ENCODE peak calls at places on chromosome 4, in eight cellular contexts. C, R, P, H, I, D, E and M are unnamed samples.

GRCh38 chr4:7151668-7152227 is 40.6 kb upstream of the SORCS2 start:
- DNase-seq in E (no peak), I (no peak), P (no peak), D (no peak), R (no peak), C (no peak), H (no peak), M (no peak)

GRCh38 chr4:128512767-128513322 is 225.2 kb upstream of the PGRMC2 start:
- DNase-seq in C (no peak), P (no peak), D (peak), H (no peak), R (peak), I (no peak), E (no peak), M (peak)

GRCh38 chr4:6263541-6264540 is 5.8 kb upstream of the WFS1 start:
- DNase-seq in E (peak), R (peak), D (peak), H (peak), C (no peak), I (no peak), P (peak), M (peak)

GRCh38 chr4:186693159-186693815 is 30.4 kb downstream of the FAT1 start:
- DNase-seq in E (peak), I (peak), H (no peak), D (peak), P (peak), R (peak), C (peak), M (no peak)

GRCh38 chr4:173526034-173526482 is 4.0 kb downstream of the HAND2 start:
- DNase-seq in D (peak), E (no peak), P (no peak), H (no peak), I (no peak), C (no peak), R (no peak), M (peak)

GRCh38 chr4:161767116-161767515 is 396.7 kb downstream of the FSTL5 start:
- DNase-seq in D (no peak), I (no peak), C (no peak), P (no peak), R (peak), H (no peak), E (no peak), M (no peak)

GRCh38 chr4:6327220-6327917 is 57.7 kb downstream of the WFS1 start:
- DNase-seq in D (peak), E (peak), P (peak), H (peak), R (peak), C (peak), I (peak), M (peak)

GRCh38 chr4:24118031-24118430 is 228.2 kb upstream of the PPARGC1A start:
- DNase-seq in E (no peak), D (no peak), H (no peak), P (no peak), I (no peak), R (no peak), C (no peak), M (no peak)

GRCh38 chr4:55722132-55722531 is 86.0 kb upstream of the NMU start:
- DNase-seq in C (no peak), I (no peak), E (no peak), R (no peak), D (no peak), H (no peak), P (no peak), M (no peak)

GRCh38 chr4:1969928-1970723 is 38.6 kb downstream of the NELFA start:
- DNase-seq in C (no peak), E (no peak), H (no peak), D (peak), I (no peak), P (no peak), R (no peak), M (no peak)

GRCh38 chr4:61175495-61175894 is 24.6 kb upstream of the ADGRL3 start:
- DNase-seq in D (no peak), E (no peak), P (no peak), H (no peak), R (no peak), C (no peak), I (no peak), M (no peak)

GRCh38 chr4:106340774-106341173 is 24.4 kb downstream of the AIMP1 start:
- DNase-seq in E (no peak), R (no peak), I (no peak), H (no peak), D (no peak), P (no peak), C (no peak), M (no peak)

GRCh38 chr4:8643986-8644385 is 51.4 kb downstream of the CPZ start:
- DNase-seq in P (no peak), R (no peak), I (no peak), E (peak), H (no peak), C (no peak), D (no peak), M (no peak)

GRCh38 chr4:136319789-136320470 is 1212.4 kb downstream of the PCDH18 start:
- DNase-seq in P (no peak), E (no peak), C (no peak), I (no peak), H (no peak), R (peak), D (no peak), M (no peak)

GRCh38 chr4:158042591-158043030 is 130.2 kb downstream of the GASK1B start:
- DNase-seq in R (peak), D (peak), E (no peak), C (no peak), H (no peak), I (no peak), P (no peak), M (no peak)

GRCh38 chr4:182711211-182711610 is 206.0 kb downstream of the DCTD start:
- DNase-seq in I (no peak), R (peak), C (no peak), P (no peak), E (no peak), H (no peak), D (peak), M (no peak)

GRCh38 chr4:76987685-76988084 is 38.1 kb downstream of the SEPTIN11 start:
- DNase-seq in E (no peak), H (no peak), P (no peak), D (no peak), R (no peak), C (no peak), I (no peak), M (no peak)

GRCh38 chr4:84159767-84160166 is 339.3 kb downstream of the NKX6-1 start:
- DNase-seq in D (no peak), I (peak), E (no peak), P (no peak), H (no peak), C (no peak), R (peak), M (peak)

GRCh38 chr4:100295792-100296191 is 105.5 kb upstream of the DDIT4L start:
- DNase-seq in P (no peak), D (peak), C (no peak), H (no peak), R (peak), I (no peak), E (no peak), M (no peak)

GRCh38 chr4:112253382-112254000 is 21.9 kb downstream of the AP1AR start:
- DNase-seq in R (peak), I (no peak), C (no peak), P (no peak), D (no peak), E (no peak), H (no peak), M (peak)

GRCh38 chr4:74189331-74190043 is 31.6 kb downstream of the MTHFD2L start:
- DNase-seq in P (no peak), C (no peak), R (peak), E (no peak), D (peak), H (no peak), I (peak), M (peak)

GRCh38 chr4:69881173-69881773 is 21.3 kb upstream of the SULT1E1 start:
- DNase-seq in D (peak), C (peak), R (peak), P (no peak), I (peak), E (no peak), H (peak), M (peak)

GRCh38 chr4:26731342-26731741 is 129.3 kb upstream of the STIM2 start:
- DNase-seq in E (no peak), P (no peak), R (no peak), I (no peak), D (no peak), C (no peak), H (no peak), M (no peak)

GRCh38 chr4:24067781-24068193 is 177.9 kb upstream of the PPARGC1A start:
- DNase-seq in H (no peak), P (no peak), R (peak), C (no peak), E (peak), D (peak), I (no peak), M (no peak)

GRCh38 chr4:83013420-83013867 is 2.8 kb upstream of the LIN54 start:
- DNase-seq in D (no peak), H (no peak), P (no peak), R (no peak), I (no peak), C (no peak), E (no peak), M (no peak)

GRCh38 chr4:102620697-102621497 is 119.7 kb downstream of the NFKB1 start:
- DNase-seq in C (peak), D (peak), R (peak), H (peak), I (peak), P (no peak), E (no peak), M (peak)

GRCh38 chr4:114136067-114136466 is 156.6 kb upstream of the ARSJ start:
- DNase-seq in H (no peak), P (no peak), I (peak), D (peak), E (no peak), C (no peak), R (no peak), M (no peak)

GRCh38 chr4:133320576-133321170 is 171.6 kb downstream of the PCDH10 start:
- DNase-seq in D (peak), E (no peak), P (no peak), H (no peak), R (peak), I (peak), C (no peak), M (peak)

GRCh38 chr4:92241094-92241493 is 62.7 kb upstream of the GRID2 start:
- DNase-seq in D (no peak), H (no peak), R (no peak), P (no peak), C (no peak), I (no peak), E (no peak), M (no peak)

GRCh38 chr4:73740353-73740778 is at the start of gene CXCL8:
- DNase-seq in D (peak), E (peak), R (peak), C (peak), P (peak), H (peak), I (peak), M (peak)

GRCh38 chr4:59571805-59572430 is 1628.2 kb upstream of the ADGRL3 start:
- DNase-seq in I (no peak), R (peak), C (no peak), H (no peak), D (no peak), E (no peak), P (no peak), M (no peak)

GRCh38 chr4:119238068-119238722 is 25.7 kb downstream of the USP53 start:
- DNase-seq in D (no peak), C (no peak), E (no peak), I (no peak), R (peak), P (no peak), H (no peak), M (no peak)

GRCh38 chr4:179040259-179040658 is 1598.0 kb upstream of the AGA start:
- DNase-seq in D (no peak), I (no peak), E (no peak), R (no peak), H (no peak), C (no peak), P (no peak), M (peak)

GRCh38 chr4:76803522-76803921 is 94.4 kb downstream of the SOWAHB start:
- DNase-seq in P (peak), H (peak), I (peak), D (peak), C (no peak), R (peak), E (no peak), M (no peak)

GRCh38 chr4:170716868-170717267 is 627.1 kb upstream of the AADAT start:
- DNase-seq in E (no peak), H (no peak), P (no peak), R (peak), C (no peak), I (no peak), D (peak), M (no peak)

GRCh38 chr4:117702353-117702752 is 331.9 kb upstream of the NDST3 start:
- DNase-seq in P (no peak), H (no peak), D (no peak), E (no peak), R (no peak), I (no peak), C (no peak), M (no peak)

GRCh38 chr4:143337600-143338287 is 1.1 kb downstream of the GAB1 start:
- DNase-seq in C (peak), R (peak), E (peak), H (peak), P (peak), D (peak), I (peak), M (peak)

GRCh38 chr4:9987749-9988346 is 33.4 kb downstream of the SLC2A9 start:
- DNase-seq in C (no peak), H (no peak), D (no peak), E (no peak), R (no peak), P (no peak), I (no peak), M (no peak)
- H3K4me3 ChIP-seq in C (no peak), H (no peak), D (no peak), E (no peak), R (no peak), P (no peak), I (no peak), M (no peak)

DNA sequence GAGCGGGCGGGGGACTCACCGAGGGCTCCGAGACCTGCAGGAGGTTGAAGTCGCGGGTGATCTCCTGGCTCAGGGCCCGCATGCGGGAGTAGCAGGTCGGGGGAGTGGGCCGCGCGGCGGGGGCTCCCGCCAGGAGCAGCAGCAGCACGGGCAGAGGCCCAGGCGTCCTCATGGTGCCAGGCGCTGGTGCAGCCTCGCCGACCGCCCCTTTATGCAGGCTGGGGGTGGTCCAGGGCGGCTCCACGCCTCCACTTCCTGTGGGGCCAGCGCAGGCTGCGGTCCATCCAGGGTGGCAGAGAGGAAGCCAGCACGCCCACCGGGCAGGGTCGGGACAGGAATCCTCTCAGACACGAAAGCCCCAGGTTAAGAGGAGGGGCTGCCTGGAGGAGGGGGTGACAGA is at the start of gene CYTL1:
- DNase-seq in R (no peak), C (no peak), H (no peak), I (no peak), D (no peak), P (no peak), E (peak), M (peak)
- H3K4me3 ChIP-seq in R (peak), C (no peak), H (no peak), I (peak), D (no peak), P (no peak), E (no peak), M (peak)

GRCh38 chr4:104490096-104490769 is 4.5 kb downstream of the CXXC4 start:
- DNase-seq in P (peak), D (no peak), H (no peak), C (peak), I (no peak), E (peak), R (no peak), M (peak)
- H3K4me3 ChIP-seq in P (peak), D (no peak), H (no peak), C (peak), I (peak), E (peak), R (no peak), M (peak)

DNA sequence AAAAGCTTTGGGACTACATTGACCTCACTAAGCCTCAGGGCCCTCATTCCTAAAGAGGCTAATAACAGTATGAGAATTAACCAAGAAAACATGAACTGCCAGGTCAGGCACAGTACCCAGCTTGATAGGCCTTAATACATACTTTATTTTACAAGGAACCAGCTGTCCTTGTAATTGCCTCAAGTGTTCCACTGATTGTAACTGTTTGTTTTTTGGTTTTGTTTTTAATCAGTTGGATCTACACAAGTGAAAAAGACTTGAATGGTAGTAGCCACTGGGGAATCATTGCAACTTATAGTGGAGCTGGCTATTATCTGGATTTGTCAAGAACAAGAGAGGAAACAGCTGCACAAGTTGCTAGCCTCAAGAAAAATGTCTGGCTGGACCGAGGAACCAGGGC is 35.6 kb downstream of the PKD2 start:
- DNase-seq in H (no peak), R (no peak), C (no peak), P (no peak), E (no peak), D (no peak), I (no peak), M (no peak)
- H3K4me3 ChIP-seq in H (no peak), R (no peak), C (no peak), P (no peak), E (no peak), D (no peak), I (no peak), M (no peak)

DNA sequence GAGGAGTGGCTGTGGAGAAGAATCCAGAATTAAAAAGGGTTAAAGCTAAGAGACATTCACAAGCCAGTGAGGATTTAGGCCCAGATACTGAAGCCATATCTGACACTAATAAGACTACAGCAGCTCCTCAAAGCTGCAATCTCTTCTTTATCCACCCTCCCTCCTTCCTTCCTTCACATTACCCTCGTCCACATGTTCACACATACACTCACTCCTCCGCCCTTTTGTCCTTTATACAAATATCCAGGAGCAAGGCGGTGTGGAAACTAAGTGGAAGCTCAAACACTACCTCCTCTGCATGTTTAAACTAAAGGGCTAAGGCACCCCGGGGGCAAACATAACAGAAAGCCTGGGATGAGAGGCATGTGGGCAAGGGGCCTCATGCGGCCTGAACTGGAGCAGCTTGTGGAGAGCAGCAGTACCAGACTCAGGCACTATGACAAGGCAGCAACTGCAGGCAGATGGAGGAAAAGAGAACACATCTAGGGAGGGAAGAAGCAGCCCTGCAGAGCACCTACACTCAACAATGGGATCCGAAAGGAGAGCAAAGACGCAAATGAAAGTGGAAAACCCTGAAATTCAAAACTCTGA is 9.4 kb downstream of the MAB21L2 start:
- DNase-seq in E (no peak), D (no peak), P (no peak), I (no peak), R (peak), H (peak), C (no peak), M (peak)
- H3K4me3 ChIP-seq in E (no peak), D (no peak), P (no peak), I (no peak), R (no peak), H (no peak), C (no peak), M (peak)

DNA sequence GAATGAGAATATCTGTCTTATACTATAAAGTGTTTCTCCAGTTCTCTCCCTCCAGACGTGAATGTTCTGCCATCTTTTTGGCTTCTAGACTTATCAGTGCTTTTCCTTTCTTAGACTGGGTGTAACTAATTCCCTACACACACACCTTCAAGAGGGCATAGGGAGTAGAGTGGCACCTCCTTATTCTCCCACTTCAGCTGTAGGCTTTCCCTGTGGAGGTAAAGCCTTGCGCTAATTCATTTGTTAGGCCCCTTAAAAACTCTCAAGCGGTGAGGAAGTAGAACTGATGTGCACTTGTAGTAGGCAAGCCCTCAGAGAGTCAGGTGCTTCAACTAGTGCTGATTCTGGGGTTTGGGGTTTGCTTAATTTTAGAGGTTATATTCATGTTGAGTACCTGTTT is 10.0 kb downstream of the KLHL2 start:
- DNase-seq in D (no peak), R (no peak), E (no peak), C (no peak), I (no peak), P (no peak), H (no peak), M (no peak)
- H3K4me3 ChIP-seq in D (no peak), R (no peak), E (no peak), C (no peak), I (no peak), P (no peak), H (no peak), M (no peak)

GRCh38 chr4:121457278-121457875 is 76.6 kb upstream of the QRFPR start:
- DNase-seq in D (no peak), C (no peak), E (no peak), I (no peak), P (no peak), H (no peak), R (no peak), M (no peak)
- H3K4me3 ChIP-seq in D (no peak), C (no peak), E (no peak), I (no peak), P (no peak), H (no peak), R (no peak), M (no peak)

GRCh38 chr4:184386271-184386781 is 88.0 kb downstream of the IRF2 start:
- DNase-seq in E (no peak), I (no peak), P (no peak), C (peak), H (peak), R (no peak), D (no peak), M (peak)

GRCh38 chr4:184388106-184388505 is 86.2 kb downstream of the IRF2 start:
- DNase-seq in E (no peak), R (no peak), H (peak), D (no peak), I (no peak), P (no peak), C (no peak), M (no peak)

GRCh38 chr4:184384810-184385557 is 89.4 kb downstream of the IRF2 start:
- DNase-seq in P (no peak), R (peak), I (no peak), C (no peak), D (no peak), E (no peak), H (peak), M (peak)

GRCh38 chr4:184385705-184386141 is 88.6 kb downstream of the IRF2 start:
- DNase-seq in P (no peak), R (no peak), C (peak), E (no peak), I (no peak), H (peak), D (no peak), M (peak)

DNA sequence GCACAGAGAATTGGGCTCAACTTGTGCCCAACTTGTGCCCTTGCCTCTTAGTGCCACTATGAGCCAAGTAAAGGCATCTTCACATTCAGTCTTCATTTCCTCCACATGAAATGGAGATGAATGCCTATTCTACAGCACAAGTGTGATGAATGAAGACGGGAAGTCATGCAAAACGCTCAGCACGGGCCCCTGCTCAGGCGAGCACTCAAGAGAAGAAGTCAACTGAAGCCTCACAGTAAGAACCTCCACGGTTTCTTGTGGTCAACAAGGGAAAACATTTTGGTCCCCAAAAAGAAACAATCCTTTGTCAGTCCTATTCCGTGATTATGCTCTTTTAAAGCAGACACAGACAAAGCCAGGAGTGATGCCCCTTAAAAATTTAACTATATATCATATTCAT is 87.0 kb downstream of the IRF2 start:
- DNase-seq in D (no peak), E (no peak), H (peak), C (no peak), R (no peak), I (no peak), P (no peak), M (peak)
- H3K4me3 ChIP-seq in D (no peak), E (no peak), H (no peak), C (no peak), R (no peak), I (no peak), P (no peak), M (no peak)